ENCODE peak calls at places on chromosomes 12 and 14, in seven cellular contexts. M, B, L, X, V, I and U are unnamed samples.

GRCh38 chr12:68370667-68371066 is 38.5 kb upstream of the MDM1 start:
- DNase-seq in V (no peak), X (no peak), I (no peak), M (no peak), L (no peak), B (no peak), U (no peak)

GRCh38 chr14:68392393-68393085 is 400.3 kb downstream of the ZFP36L1 start:
- DNase-seq in M (no peak), X (no peak), B (no peak), V (no peak), I (peak), L (no peak), U (no peak)

GRCh38 chr12:46930101-46930500 is 104.3 kb upstream of the SLC38A4 start:
- DNase-seq in B (no peak), M (no peak), L (no peak), X (no peak), I (no peak), V (no peak), U (no peak)

GRCh38 chr12:94815958-94816357 is 165.6 kb upstream of the TMCC3 start:
- DNase-seq in B (no peak), X (no peak), M (no peak), L (no peak), I (no peak), V (no peak), U (peak)

GRCh38 chr14:90828642-90829487 is 12.6 kb upstream of the TTC7B start:
- DNase-seq in L (no peak), X (no peak), M (no peak), V (no peak), I (no peak), B (no peak), U (no peak)

GRCh38 chr14:89508863-89509262 is 91.8 kb upstream of the FOXN3 start:
- DNase-seq in X (no peak), B (no peak), M (no peak), L (no peak), I (no peak), V (no peak), U (no peak)

GRCh38 chr12:30979371-30980259 is 53.1 kb downstream of the TSPAN11 start:
- DNase-seq in L (no peak), B (no peak), V (no peak), I (no peak), X (no peak), M (no peak), U (no peak)

GRCh38 chr12:97560359-97560758 is 97.8 kb downstream of the RMST start:
- DNase-seq in X (no peak), V (no peak), I (no peak), B (no peak), L (no peak), M (no peak), U (no peak)

GRCh38 chr12:120079352-120080042 is 37.1 kb downstream of the RAB35 start:
- DNase-seq in M (no peak), I (peak), B (peak), X (peak), L (no peak), V (no peak), U (no peak)

GRCh38 chr14:68333265-68333664 is 459.6 kb downstream of the ZFP36L1 start:
- DNase-seq in V (no peak), I (no peak), B (no peak), M (no peak), L (no peak), X (no peak), U (no peak)

GRCh38 chr12:109981311-109981710 is 14.9 kb downstream of the GIT2 start:
- DNase-seq in X (no peak), M (no peak), I (no peak), B (no peak), L (no peak), V (no peak), U (no peak)

GRCh38 chr12:112908548-112908947 is 1.8 kb downstream of the OAS1 start:
- DNase-seq in X (no peak), L (no peak), M (no peak), I (no peak), V (no peak), B (no peak), U (no peak)

GRCh38 chr12:112904571-112904970 is 2.2 kb upstream of the OAS1 start:
- DNase-seq in X (no peak), L (no peak), M (no peak), B (no peak), V (no peak), I (no peak), U (no peak)

GRCh38 chr12:112906712-112907414 is at the start of gene OAS1:
- DNase-seq in M (peak), V (peak), X (no peak), B (peak), I (peak), L (no peak), U (no peak)

GRCh38 chr12:112907415-112908157 is 824 bp downstream of the OAS1 start:
- DNase-seq in X (no peak), I (no peak), B (no peak), V (peak), L (no peak), M (no peak), U (no peak)

DNA sequence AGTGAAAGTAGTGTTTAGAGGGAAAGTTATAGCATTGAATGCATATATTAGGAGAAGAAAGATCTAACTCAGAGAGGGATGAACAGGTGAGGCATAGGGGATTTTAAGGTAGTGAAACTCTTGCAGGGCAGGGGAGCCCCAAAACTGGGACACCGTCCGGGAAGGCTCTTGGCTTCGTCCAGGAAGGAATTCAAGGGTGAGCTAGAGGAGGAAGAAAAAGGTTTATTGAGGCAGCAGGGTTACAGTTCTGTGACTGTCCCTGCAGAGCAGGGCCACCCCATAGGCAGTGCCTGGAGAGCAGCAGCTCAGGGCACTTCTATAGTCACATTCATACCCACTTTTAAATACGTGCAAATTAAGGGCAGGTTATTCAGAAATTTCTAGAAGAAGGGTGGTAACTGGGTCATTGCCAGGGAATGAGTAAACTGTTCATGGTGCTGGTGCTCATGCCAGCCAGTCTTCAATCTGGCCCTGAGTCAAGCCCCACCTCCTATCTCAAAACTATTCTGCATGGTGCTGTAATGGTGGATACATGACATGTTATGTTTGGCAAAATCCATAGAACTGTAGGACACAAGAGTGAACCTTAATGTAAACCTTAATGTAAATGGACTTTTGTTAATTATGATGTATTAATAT is 1.2 kb upstream of the OAS1 start:
- DNase-seq in M (no peak), I (no peak), B (no peak), V (no peak), L (no peak), X (no peak), U (no peak)
- TF ChIP-seq CEBPB in M (no peak), I (no peak), B (no peak), V (no peak), L (no peak), X (no peak), U (no peak)

DNA sequence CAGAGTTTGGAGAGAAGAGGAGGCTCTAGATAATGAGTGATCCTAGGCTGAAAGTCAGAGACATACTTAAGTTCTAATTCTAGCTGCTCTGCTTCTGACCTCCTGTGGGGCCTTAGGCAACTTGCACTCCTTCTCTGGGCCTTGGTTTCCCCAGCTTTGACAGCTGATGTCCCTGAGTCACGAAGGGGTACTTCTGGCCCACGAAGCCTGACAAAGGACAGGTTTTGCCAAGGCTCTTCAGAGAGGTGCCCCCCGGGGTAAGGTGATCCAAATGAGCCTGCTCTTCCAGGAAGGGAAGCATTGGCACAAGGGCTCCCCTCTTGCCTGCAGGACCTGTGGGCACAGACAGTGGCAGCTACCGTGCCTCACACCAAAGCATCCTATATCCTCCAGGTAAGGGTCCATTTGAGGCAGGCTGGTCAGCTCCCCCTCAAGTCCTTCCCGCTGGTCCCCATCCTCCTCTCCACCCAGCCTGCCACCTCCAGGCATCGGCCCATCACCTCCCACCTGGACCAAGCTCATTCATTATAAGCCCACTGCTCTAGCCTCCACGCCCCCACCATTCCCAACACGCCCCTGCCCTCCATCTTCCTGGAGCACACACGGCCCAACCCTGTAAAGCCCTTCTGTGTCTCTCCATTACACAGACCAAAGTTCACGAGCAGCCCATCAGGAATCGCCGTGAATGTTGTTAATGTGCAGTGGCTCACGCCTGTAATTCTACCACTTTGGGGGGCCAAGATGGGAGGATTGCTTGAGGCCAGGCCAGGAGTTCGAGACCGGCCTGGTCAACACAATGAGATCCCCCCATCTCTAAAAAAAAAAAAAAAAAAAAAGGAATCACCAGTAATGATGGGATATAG is 2.0 kb upstream of the PPP1R13B start:
- DNase-seq in M (no peak), V (no peak), B (no peak), X (no peak), I (peak), L (no peak), U (no peak)
- TF ChIP-seq CEBPB in M (no peak), V (no peak), B (no peak), X (no peak), I (no peak), L (no peak), U (no peak)

DNA sequence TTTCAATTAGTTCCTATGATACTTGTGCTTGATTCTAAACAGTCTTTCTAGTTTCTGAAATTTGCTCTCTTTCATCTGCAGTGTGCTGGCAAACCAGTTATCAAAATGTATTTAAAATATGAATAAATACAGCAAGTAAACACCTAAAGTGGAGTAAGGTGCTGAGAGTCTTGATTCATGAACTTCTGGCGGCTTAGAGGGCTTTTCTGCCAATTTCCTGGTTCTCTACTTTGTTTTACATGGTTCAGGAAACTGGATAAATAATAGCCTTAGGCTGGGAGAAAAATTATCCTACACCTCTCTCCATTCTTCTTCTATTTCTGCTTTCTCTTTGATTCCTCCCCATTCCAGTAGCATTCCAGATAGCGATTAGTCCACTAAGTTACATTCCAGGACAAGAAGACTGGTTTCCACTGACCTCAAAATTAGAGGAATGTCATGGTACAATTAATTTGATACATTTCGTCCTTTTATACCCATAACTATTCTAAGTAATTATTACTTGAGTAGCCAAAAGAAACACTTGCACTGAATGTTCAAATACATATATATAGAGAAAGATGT is 14.9 kb downstream of the ATP2B1 start:
- DNase-seq in I (no peak), B (no peak), L (no peak), M (no peak), V (no peak), X (no peak), U (no peak)
- TF ChIP-seq CEBPB in I (no peak), B (no peak), L (no peak), M (no peak), V (no peak), X (no peak), U (no peak)

GRCh38 chr12:33349791-33350190 is 89.8 kb downstream of the SYT10 start:
- DNase-seq in B (no peak), V (no peak), L (no peak), I (no peak), X (no peak), M (no peak), U (no peak)
- TF ChIP-seq CEBPB in B (no peak), V (no peak), L (no peak), I (no peak), X (no peak), M (no peak), U (no peak)

DNA sequence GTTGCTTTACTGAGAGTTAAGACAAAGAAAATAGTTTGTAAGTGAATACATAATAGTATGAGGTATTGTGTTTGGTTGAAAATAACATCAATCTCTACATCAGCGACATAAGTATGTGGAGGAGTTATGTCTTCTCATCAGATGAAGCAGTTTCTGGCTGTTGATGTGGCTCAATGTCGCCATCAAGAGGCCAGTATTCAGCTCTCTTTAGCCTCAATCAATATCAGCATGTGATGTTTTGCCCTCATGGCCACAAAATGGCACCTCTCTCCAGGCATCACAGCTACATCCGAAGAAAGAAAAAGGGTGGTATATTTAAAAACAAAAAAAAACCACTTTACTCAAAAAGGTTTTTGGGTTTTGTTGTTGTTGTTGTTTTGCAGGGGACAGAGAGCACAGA is 302.3 kb upstream of the TMEM132C start:
- DNase-seq in V (no peak), X (no peak), B (no peak), L (no peak), I (no peak), M (no peak), U (no peak)
- TF ChIP-seq CEBPB in V (no peak), X (no peak), B (no peak), L (no peak), I (no peak), M (no peak), U (no peak)

GRCh38 chr14:22243971-22244581 is 344.9 kb downstream of the DAD1 start:
- DNase-seq in B (no peak), I (no peak), V (no peak), X (no peak), L (no peak), M (no peak), U (no peak)
- TF ChIP-seq CEBPB in B (no peak), I (no peak), V (no peak), X (no peak), L (no peak), M (no peak), U (no peak)

GRCh38 chr14:103123128-103123633 is at the start of gene TNFAIP2:
- DNase-seq in X (no peak), V (no peak), M (no peak), I (no peak), B (no peak), L (peak), U (no peak)

GRCh38 chr14:103123634-103124500 is 606 bp downstream of the TNFAIP2 start:
- DNase-seq in X (no peak), V (no peak), I (no peak), L (peak), M (no peak), B (no peak), U (peak)

GRCh38 chr14:103121161-103121845 is 2.0 kb upstream of the TNFAIP2 start:
- DNase-seq in M (no peak), I (no peak), V (no peak), X (no peak), B (no peak), L (no peak), U (no peak)

GRCh38 chr14:103122578-103123127 is 608 bp upstream of the TNFAIP2 start:
- DNase-seq in I (no peak), V (no peak), M (no peak), B (no peak), X (no peak), L (no peak), U (no peak)

GRCh38 chr14:103121846-103122577 is 1.2 kb upstream of the TNFAIP2 start:
- DNase-seq in B (peak), L (peak), M (peak), X (no peak), V (no peak), I (peak), U (peak)
- TF ChIP-seq CEBPB in B (peak), L (peak), M (peak), X (no peak), V (no peak), I (peak), U (peak)

GRCh38 chr12:65817866-65818265 is 6.4 kb upstream of the HMGA2 start:
- DNase-seq in X (no peak), L (no peak), B (no peak), I (no peak), V (no peak), M (no peak), U (no peak)
- TF ChIP-seq CEBPB in X (no peak), L (no peak), B (no peak), I (no peak), V (no peak), M (no peak), U (no peak)

DNA sequence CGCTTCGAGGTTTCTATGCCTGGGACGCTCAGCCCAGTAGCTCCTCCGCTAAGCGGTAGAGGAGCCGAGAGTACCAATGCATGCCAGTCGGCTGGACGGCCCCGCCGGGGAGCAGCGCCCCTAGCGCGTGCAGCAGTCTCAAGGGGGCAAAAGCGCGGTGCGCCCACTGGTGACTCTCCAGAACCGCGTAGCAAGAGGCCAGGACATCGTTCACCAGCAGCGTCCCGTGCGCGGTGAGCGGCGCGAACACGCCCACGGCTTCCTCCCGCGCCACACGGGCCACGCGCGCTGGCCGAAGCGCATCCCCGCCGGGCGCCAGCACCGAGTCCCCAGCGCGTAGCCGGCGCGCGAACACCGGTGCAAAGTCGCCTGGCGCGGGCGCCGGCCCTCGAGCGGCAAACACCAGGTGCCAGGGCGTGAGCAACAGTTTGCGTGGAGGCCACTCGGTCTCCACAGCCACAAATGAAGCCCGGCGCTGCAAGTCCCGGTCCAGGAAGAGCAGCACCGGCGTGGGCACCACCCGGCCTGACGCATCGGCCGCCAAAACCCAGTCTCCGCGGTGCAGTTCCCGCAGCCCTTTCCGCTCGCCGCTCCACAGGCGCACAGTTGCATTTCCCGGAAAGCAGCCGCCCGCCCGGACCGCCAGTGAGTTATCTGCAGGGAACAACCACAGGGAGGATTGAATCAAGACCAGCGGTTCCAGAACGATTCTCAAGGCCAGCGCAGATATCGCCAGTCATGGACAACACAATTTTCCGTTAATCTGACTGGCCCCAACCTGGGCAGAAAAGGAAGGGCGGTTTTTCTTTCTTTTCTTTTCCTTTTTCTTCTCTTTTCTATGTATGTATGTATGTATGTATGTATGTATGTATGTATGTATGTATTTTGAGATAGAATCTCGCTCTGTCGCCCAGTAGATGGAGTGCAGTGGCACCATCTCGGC is 4.5 kb downstream of the DHH start:
- DNase-seq in B (no peak), V (no peak), I (no peak), X (no peak), M (peak), L (peak), U (peak)
- TF ChIP-seq CEBPB in B (no peak), V (no peak), I (no peak), X (no peak), M (no peak), L (no peak), U (no peak)